ENCODE peak calls at places on chromosomes 7 and 10, in seven cellular contexts. One of them, this sample, is unnamed.

GRCh38 chr7:135757719-135758411 is 9.3 kb upstream of the FAM180A start:
- DNase-seq in psoas muscle: peak
- DNase-seq in stomach: no peak
- DNase-seq in CD8-positive, alpha-beta memory T cell: no peak
- DNase-seq in tibial nerve: no peak
- DNase-seq in spleen: no peak
- DNase-seq in uterus: peak
- DNase-seq in this sample: peak

GRCh38 chr10:124449170-124450009 is 445 bp downstream of the NKX1-2 start:
- DNase-seq in psoas muscle: no peak
- DNase-seq in CD8-positive, alpha-beta memory T cell: no peak
- DNase-seq in stomach: no peak
- DNase-seq in tibial nerve: no peak
- DNase-seq in spleen: no peak
- DNase-seq in uterus: no peak
- DNase-seq in this sample: no peak

GRCh38 chr10:64182671-64183070 is 661.5 kb downstream of the REEP3 start:
- DNase-seq in uterus: no peak
- DNase-seq in CD8-positive, alpha-beta memory T cell: no peak
- DNase-seq in stomach: no peak
- DNase-seq in psoas muscle: no peak
- DNase-seq in spleen: no peak
- DNase-seq in tibial nerve: no peak
- DNase-seq in this sample: no peak

GRCh38 chr10:7596356-7596755 is 70.4 kb downstream of the ITIH5 start:
- DNase-seq in uterus: no peak
- DNase-seq in spleen: no peak
- DNase-seq in CD8-positive, alpha-beta memory T cell: no peak
- DNase-seq in psoas muscle: no peak
- DNase-seq in stomach: no peak
- DNase-seq in tibial nerve: no peak
- DNase-seq in this sample: no peak

GRCh38 chr7:134778941-134779740 is at the start of gene CALD1:
- DNase-seq in stomach: peak
- DNase-seq in uterus: peak
- DNase-seq in psoas muscle: peak
- DNase-seq in spleen: no peak
- DNase-seq in CD8-positive, alpha-beta memory T cell: no peak
- DNase-seq in tibial nerve: peak
- DNase-seq in this sample: peak

GRCh38 chr7:93895859-93896258 is 5.3 kb upstream of the TFPI2 start:
- DNase-seq in uterus: no peak
- DNase-seq in CD8-positive, alpha-beta memory T cell: no peak
- DNase-seq in tibial nerve: no peak
- DNase-seq in stomach: no peak
- DNase-seq in psoas muscle: no peak
- DNase-seq in spleen: no peak
- DNase-seq in this sample: no peak

GRCh38 chr10:118908487-118909280 is 120.8 kb upstream of the NANOS1 start:
- DNase-seq in stomach: no peak
- DNase-seq in psoas muscle: no peak
- DNase-seq in CD8-positive, alpha-beta memory T cell: no peak
- DNase-seq in tibial nerve: no peak
- DNase-seq in spleen: no peak
- DNase-seq in uterus: no peak
- DNase-seq in this sample: no peak

GRCh38 chr7:129067943-129068548 is 13.1 kb upstream of the TNPO3 start:
- DNase-seq in spleen: no peak
- DNase-seq in psoas muscle: no peak
- DNase-seq in tibial nerve: no peak
- DNase-seq in uterus: no peak
- DNase-seq in CD8-positive, alpha-beta memory T cell: no peak
- DNase-seq in stomach: no peak
- DNase-seq in this sample: no peak

GRCh38 chr7:98250789-98251188 is 1.2 kb downstream of the TECPR1 start:
- DNase-seq in spleen: no peak
- DNase-seq in tibial nerve: no peak
- DNase-seq in psoas muscle: no peak
- DNase-seq in CD8-positive, alpha-beta memory T cell: peak
- DNase-seq in uterus: no peak
- DNase-seq in stomach: no peak
- DNase-seq in this sample: no peak

GRCh38 chr10:97018251-97019212 is 167.2 kb downstream of the SLIT1 start:
- DNase-seq in spleen: no peak
- DNase-seq in stomach: no peak
- DNase-seq in CD8-positive, alpha-beta memory T cell: no peak
- DNase-seq in tibial nerve: no peak
- DNase-seq in psoas muscle: no peak
- DNase-seq in uterus: no peak
- DNase-seq in this sample: no peak

GRCh38 chr10:126349096-126349495 is 39.2 kb downstream of the ADAM12 start:
- DNase-seq in stomach: no peak
- DNase-seq in psoas muscle: no peak
- DNase-seq in uterus: no peak
- DNase-seq in tibial nerve: no peak
- DNase-seq in CD8-positive, alpha-beta memory T cell: no peak
- DNase-seq in spleen: no peak
- DNase-seq in this sample: no peak

GRCh38 chr10:132141526-132142395 is 45.0 kb upstream of the DPYSL4 start:
- DNase-seq in spleen: peak
- DNase-seq in psoas muscle: peak
- DNase-seq in tibial nerve: no peak
- DNase-seq in uterus: no peak
- DNase-seq in CD8-positive, alpha-beta memory T cell: no peak
- DNase-seq in stomach: no peak
- DNase-seq in this sample: no peak

GRCh38 chr10:101136007-101136707 is 5.1 kb downstream of the TLX1 start:
- DNase-seq in CD8-positive, alpha-beta memory T cell: no peak
- DNase-seq in spleen: no peak
- DNase-seq in uterus: no peak
- DNase-seq in stomach: no peak
- DNase-seq in psoas muscle: no peak
- DNase-seq in tibial nerve: no peak
- DNase-seq in this sample: no peak

GRCh38 chr7:66348959-66349358 is 143.8 kb downstream of the TPST1 start:
- DNase-seq in CD8-positive, alpha-beta memory T cell: no peak
- DNase-seq in psoas muscle: no peak
- DNase-seq in uterus: no peak
- DNase-seq in spleen: no peak
- DNase-seq in stomach: no peak
- DNase-seq in tibial nerve: no peak
- DNase-seq in this sample: no peak

GRCh38 chr7:2629740-2630681 is 1.8 kb upstream of the TTYH3 start:
- DNase-seq in stomach: peak
- DNase-seq in spleen: no peak
- DNase-seq in uterus: no peak
- DNase-seq in tibial nerve: no peak
- DNase-seq in psoas muscle: peak
- DNase-seq in CD8-positive, alpha-beta memory T cell: no peak
- DNase-seq in this sample: no peak

GRCh38 chr7:136588216-136588615 is 280.2 kb upstream of the CHRM2 start:
- DNase-seq in tibial nerve: no peak
- DNase-seq in stomach: no peak
- DNase-seq in CD8-positive, alpha-beta memory T cell: no peak
- DNase-seq in psoas muscle: no peak
- DNase-seq in uterus: no peak
- DNase-seq in spleen: no peak
- DNase-seq in this sample: no peak

GRCh38 chr10:4282496-4282895 is 497.5 kb upstream of the KLF6 start:
- DNase-seq in psoas muscle: no peak
- DNase-seq in stomach: no peak
- DNase-seq in tibial nerve: no peak
- DNase-seq in uterus: no peak
- DNase-seq in spleen: no peak
- DNase-seq in CD8-positive, alpha-beta memory T cell: no peak
- DNase-seq in this sample: no peak

GRCh38 chr7:24500599-24501451 is 72.4 kb upstream of the PALS2 start:
- DNase-seq in stomach: no peak
- DNase-seq in uterus: no peak
- DNase-seq in spleen: no peak
- DNase-seq in psoas muscle: no peak
- DNase-seq in tibial nerve: no peak
- DNase-seq in CD8-positive, alpha-beta memory T cell: no peak
- DNase-seq in this sample: no peak

GRCh38 chr7:22944506-22944905 is 69.4 kb downstream of the HYCC1 start:
- DNase-seq in stomach: no peak
- DNase-seq in spleen: no peak
- DNase-seq in psoas muscle: no peak
- DNase-seq in CD8-positive, alpha-beta memory T cell: no peak
- DNase-seq in uterus: no peak
- DNase-seq in tibial nerve: no peak
- DNase-seq in this sample: no peak

GRCh38 chr10:114403545-114404161 is 649 bp downstream of the AFAP1L2 start:
- DNase-seq in stomach: no peak
- DNase-seq in CD8-positive, alpha-beta memory T cell: no peak
- DNase-seq in uterus: peak
- DNase-seq in spleen: no peak
- DNase-seq in tibial nerve: peak
- DNase-seq in psoas muscle: peak
- DNase-seq in this sample: no peak

GRCh38 chr10:8051851-8052257 is 2.6 kb upstream of the GATA3 start:
- DNase-seq in CD8-positive, alpha-beta memory T cell: no peak
- DNase-seq in stomach: no peak
- DNase-seq in uterus: no peak
- DNase-seq in psoas muscle: no peak
- DNase-seq in tibial nerve: no peak
- DNase-seq in spleen: no peak
- DNase-seq in this sample: no peak

GRCh38 chr7:101877882-101878591 is 60.6 kb downstream of the CUX1 start:
- DNase-seq in uterus: no peak
- DNase-seq in tibial nerve: no peak
- DNase-seq in spleen: no peak
- DNase-seq in CD8-positive, alpha-beta memory T cell: no peak
- DNase-seq in stomach: no peak
- DNase-seq in psoas muscle: no peak
- DNase-seq in this sample: no peak

GRCh38 chr7:101879565-101879964 is 62.1 kb downstream of the CUX1 start:
- DNase-seq in CD8-positive, alpha-beta memory T cell: no peak
- DNase-seq in uterus: no peak
- DNase-seq in tibial nerve: no peak
- DNase-seq in psoas muscle: no peak
- DNase-seq in stomach: no peak
- DNase-seq in spleen: no peak
- DNase-seq in this sample: no peak

GRCh38 chr7:101882595-101883564 is 65.5 kb downstream of the CUX1 start:
- DNase-seq in tibial nerve: peak
- DNase-seq in uterus: peak
- DNase-seq in psoas muscle: peak
- DNase-seq in stomach: peak
- DNase-seq in CD8-positive, alpha-beta memory T cell: no peak
- DNase-seq in spleen: no peak
- DNase-seq in this sample: peak

GRCh38 chr7:101878938-101879337 is 61.5 kb downstream of the CUX1 start:
- DNase-seq in uterus: no peak
- DNase-seq in tibial nerve: no peak
- DNase-seq in psoas muscle: no peak
- DNase-seq in stomach: no peak
- DNase-seq in spleen: no peak
- DNase-seq in CD8-positive, alpha-beta memory T cell: no peak
- DNase-seq in this sample: no peak

GRCh38 chr7:101880536-101881443 is 63.4 kb downstream of the CUX1 start:
- DNase-seq in uterus: no peak
- DNase-seq in spleen: no peak
- DNase-seq in psoas muscle: no peak
- DNase-seq in stomach: peak
- DNase-seq in CD8-positive, alpha-beta memory T cell: no peak
- DNase-seq in tibial nerve: no peak
- DNase-seq in this sample: no peak
- H3K27ac ChIP-seq in uterus: peak
- H3K27ac ChIP-seq in spleen: no peak
- H3K27ac ChIP-seq in psoas muscle: peak
- H3K27ac ChIP-seq in stomach: peak
- H3K27ac ChIP-seq in CD8-positive, alpha-beta memory T cell: no peak
- H3K27ac ChIP-seq in tibial nerve: no peak
- H3K27ac ChIP-seq in this sample: peak

GRCh38 chr10:76558996-76559888 is 1078.4 kb downstream of the KCNMA1 start:
- DNase-seq in psoas muscle: no peak
- DNase-seq in stomach: no peak
- DNase-seq in spleen: no peak
- DNase-seq in uterus: no peak
- DNase-seq in tibial nerve: no peak
- DNase-seq in CD8-positive, alpha-beta memory T cell: no peak
- DNase-seq in this sample: no peak
- H3K4me3 ChIP-seq in psoas muscle: no peak
- H3K4me3 ChIP-seq in stomach: no peak
- H3K4me3 ChIP-seq in spleen: no peak
- H3K4me3 ChIP-seq in uterus: no peak
- H3K4me3 ChIP-seq in tibial nerve: no peak
- H3K4me3 ChIP-seq in CD8-positive, alpha-beta memory T cell: no peak
- H3K4me3 ChIP-seq in this sample: no peak

DNA sequence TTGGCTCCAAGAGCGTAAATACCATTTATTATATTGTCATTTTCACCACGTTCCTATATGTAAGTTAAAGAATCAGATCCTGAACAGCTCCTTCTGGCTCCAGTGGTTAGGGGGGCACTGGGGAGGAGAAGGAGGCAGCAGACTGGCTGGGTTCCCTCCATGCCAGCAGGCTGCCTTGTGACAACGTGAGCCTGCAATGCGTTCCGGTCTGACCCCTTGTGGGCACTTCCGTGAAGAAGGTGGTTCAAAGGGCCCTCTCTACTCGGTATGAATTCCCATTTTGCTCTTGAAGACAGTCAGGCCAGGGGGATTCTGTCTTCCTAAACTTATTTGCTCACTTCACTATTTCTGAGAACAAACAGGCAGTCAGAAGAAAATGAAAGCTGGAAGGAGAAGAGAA is 253.4 kb downstream of the BMPER start:
- DNase-seq in CD8-positive, alpha-beta memory T cell: no peak
- DNase-seq in tibial nerve: no peak
- DNase-seq in uterus: no peak
- DNase-seq in spleen: no peak
- DNase-seq in stomach: no peak
- DNase-seq in psoas muscle: peak
- DNase-seq in this sample: no peak
- H3K27ac ChIP-seq in CD8-positive, alpha-beta memory T cell: no peak
- H3K27ac ChIP-seq in tibial nerve: no peak
- H3K27ac ChIP-seq in uterus: no peak
- H3K27ac ChIP-seq in spleen: no peak
- H3K27ac ChIP-seq in stomach: peak
- H3K27ac ChIP-seq in psoas muscle: peak
- H3K27ac ChIP-seq in this sample: peak

GRCh38 chr10:99432047-99432446 is 1.6 kb upstream of the GOT1 start:
- DNase-seq in psoas muscle: no peak
- DNase-seq in CD8-positive, alpha-beta memory T cell: no peak
- DNase-seq in uterus: no peak
- DNase-seq in tibial nerve: no peak
- DNase-seq in spleen: no peak
- DNase-seq in stomach: no peak
- DNase-seq in this sample: no peak
- H3K4me3 ChIP-seq in psoas muscle: peak
- H3K4me3 ChIP-seq in CD8-positive, alpha-beta memory T cell: no peak
- H3K4me3 ChIP-seq in uterus: no peak
- H3K4me3 ChIP-seq in tibial nerve: no peak
- H3K4me3 ChIP-seq in spleen: peak
- H3K4me3 ChIP-seq in stomach: peak
- H3K4me3 ChIP-seq in this sample: peak

This sample was measured in coronary artery.